ENCODE peak calls at places on chromosomes 3 and 15, in four cellular contexts. Q is cardiac fibroblast, L is NCI-H1092, G is neural crest cell. X is an unnamed sample.

GRCh38 chr3:53011324-53011723 is 34.5 kb downstream of the SFMBT1 start:
- DNase-seq in L (no peak), G (no peak), Q (no peak), X (no peak)

GRCh38 chr15:20665653-20666052 is 124.1 kb upstream of the GOLGA6L6 start:
- DNase-seq in Q (no peak), L (no peak), G (no peak), X (no peak)

GRCh38 chr3:14424711-14425573 is 22.5 kb downstream of the SLC6A6 start:
- DNase-seq in Q (no peak), G (no peak), L (no peak), X (no peak)

GRCh38 chr3:49295489-49296058 is 18.5 kb upstream of the C3orf62 start:
- DNase-seq in L (no peak), Q (peak; percentile 50), G (peak; percentile 12), X (peak; percentile 23)

GRCh38 chr3:16512435-16513140 is 911 bp downstream of the RFTN1 start:
- DNase-seq in L (no peak), G (no peak), Q (no peak), X (no peak)

GRCh38 chr3:25033407-25034029 is 394.5 kb upstream of the RARB start:
- DNase-seq in Q (peak; percentile 7), L (no peak), G (peak; percentile 26), X (peak; percentile 54)

GRCh38 chr15:68503791-68504720 is 72.1 kb upstream of the ITGA11 start:
- DNase-seq in Q (peak; percentile 51), L (no peak), G (no peak), X (no peak)

GRCh38 chr3:132756108-132756650 is 34.0 kb upstream of the NPHP3 start:
- DNase-seq in L (no peak), G (no peak), Q (peak; percentile 2), X (no peak)

GRCh38 chr3:125375950-125376679 is 990 bp upstream of the ZNF148 start:
- DNase-seq in Q (no peak), G (no peak), L (peak; percentile 21), X (no peak)

GRCh38 chr15:20351448-20351961 is 190.1 kb downstream of the GOLGA6L6 start:
- DNase-seq in Q (no peak), L (no peak), G (no peak), X (no peak)

GRCh38 chr3:135895106-135895733 is 70.3 kb upstream of the PPP2R3A start:
- DNase-seq in L (peak; percentile 62), Q (peak; percentile 82), G (peak; percentile 77), X (peak; percentile 52)

GRCh38 chr15:37550360-37551024 is 383.9 kb upstream of the TMCO5A start:
- DNase-seq in Q (no peak), L (no peak), G (no peak), X (no peak)

GRCh38 chr3:3802021-3802420 is 2.8 kb downstream of the LRRN1 start:
- DNase-seq in G (peak; percentile 10), L (no peak), Q (no peak), X (no peak)

GRCh38 chr3:82202254-82202653 is 440.8 kb upstream of the GBE1 start:
- DNase-seq in L (no peak), G (no peak), Q (no peak), X (no peak)

GRCh38 chr3:30476373-30477082 is 129.9 kb upstream of the TGFBR2 start:
- DNase-seq in G (no peak), L (no peak), Q (peak; percentile 41), X (peak; percentile 91)

GRCh38 chr3:30614943-30615342 is 8.5 kb downstream of the TGFBR2 start:
- DNase-seq in L (no peak), Q (no peak), G (no peak), X (no peak)

GRCh38 chr3:13610006-13610570 is 61.2 kb downstream of the FBLN2 start:
- DNase-seq in L (no peak), Q (no peak), G (no peak), X (no peak)

GRCh38 chr3:138082085-138082991 is 33.1 kb downstream of the DZIP1L start:
- DNase-seq in Q (peak; percentile 86), G (no peak), L (no peak), X (peak; percentile 76)

GRCh38 chr3:160291290-160291908 is 66.2 kb downstream of the C3orf80 start:
- DNase-seq in L (no peak), G (no peak), Q (no peak), X (no peak)

GRCh38 chr3:112498916-112499315 is 356 bp downstream of the BTLA start:
- DNase-seq in L (no peak), G (no peak), Q (no peak), X (no peak)

X was measured in foreskin melanocyte.